ENCODE peak calls at places on chromosomes 3 and 15, in seven cellular contexts. Y, R, X, T, D, L and V are unnamed samples.

GRCh38 chr3:169071003-169071402 is 592.5 kb downstream of the MECOM start:
- DNase-seq in Y (no peak), R (no peak), X (no peak), T (no peak), D (no peak), L (no peak), V (no peak)

GRCh38 chr3:127168271-127168670 is 24.7 kb upstream of the PRR23E start:
- DNase-seq in Y (no peak), R (no peak), X (no peak), T (no peak), D (no peak), L (no peak), V (no peak)

GRCh38 chr3:141365206-141365605 is 3.1 kb upstream of the ZBTB38 start:
- DNase-seq in Y (no peak), R (no peak), X (no peak), T (no peak), D (no peak), L (no peak), V (no peak)

GRCh38 chr3:72888546-72889309 is 882 bp downstream of the GXYLT2 start:
- DNase-seq in Y (no peak), R (peak; percentile 14), X (no peak), T (no peak), D (no peak), L (no peak), V (peak; percentile 31)

GRCh38 chr3:184261270-184262165 is at the start of gene CAMK2N2:
- DNase-seq in Y (no peak), R (peak; percentile 83), X (peak; percentile 85), T (peak; percentile 82), D (peak; percentile 39), L (peak; percentile 76), V (peak; percentile 81)

GRCh38 chr3:141020139-141020940 is 30.8 kb upstream of the SPSB4 start:
- DNase-seq in Y (no peak), R (peak; percentile 79), X (no peak), T (no peak), D (no peak), L (no peak), V (peak; percentile 38)

GRCh38 chr3:141105828-141106628 is 54.9 kb downstream of the SPSB4 start:
- DNase-seq in Y (peak; percentile 59), R (peak; percentile 69), X (peak; percentile 72), T (peak; percentile 75), D (peak; percentile 45), L (peak; percentile 37), V (peak; percentile 79)

GRCh38 chr15:80275946-80276345 is 23.9 kb upstream of the CTXND1 start:
- DNase-seq in Y (no peak), R (peak; percentile 73), X (no peak), T (no peak), D (no peak), L (no peak), V (peak; percentile 80)

GRCh38 chr3:45551214-45552010 is 43.1 kb upstream of the LIMD1 start:
- DNase-seq in Y (no peak), R (peak; percentile 90), X (no peak), T (no peak), D (no peak), L (no peak), V (peak; percentile 97)

GRCh38 chr3:98712726-98713125 is 50.4 kb upstream of the ST3GAL6 start:
- DNase-seq in Y (no peak), R (no peak), X (no peak), T (no peak), D (no peak), L (no peak), V (no peak)

GRCh38 chr3:148101061-148101460 is 596.6 kb upstream of the AGTR1 start:
- DNase-seq in Y (no peak), R (peak; percentile 35), X (no peak), T (no peak), D (no peak), L (no peak), V (peak; percentile 15)

GRCh38 chr15:98896002-98896721 is 111.4 kb downstream of the PGPEP1L start:
- DNase-seq in Y (no peak), R (peak; percentile 63), X (no peak), T (no peak), D (no peak), L (no peak), V (peak; percentile 75)

GRCh38 chr15:38667875-38668274 is 103.3 kb upstream of the RASGRP1 start:
- DNase-seq in Y (no peak), R (no peak), X (no peak), T (no peak), D (no peak), L (no peak), V (no peak)

GRCh38 chr3:142724682-142725351 is 983 bp downstream of the TRPC1 start:
- DNase-seq in Y (peak; percentile 22), R (peak; percentile 76), X (peak; percentile 75), T (peak; percentile 66), D (peak; percentile 3), L (no peak), V (peak; percentile 72)

GRCh38 chr15:29838352-29839010 is 16.2 kb upstream of the TJP1 start:
- DNase-seq in Y (no peak), R (no peak), X (no peak), T (no peak), D (no peak), L (no peak), V (no peak)

GRCh38 chr15:75694241-75695182 is 18.1 kb downstream of the CSPG4 start:
- DNase-seq in Y (no peak), R (peak; percentile 95), X (peak; percentile 63), T (peak; percentile 43), D (no peak), L (no peak), V (peak; percentile 98)